ENCODE peak calls at places on chromosomes 4 and X, in six cellular contexts. O, Q, L, U, K and Z are unnamed samples.

GRCh38 chr4:78775278-78776030 is 696 bp upstream of the BMP2K start:
- DNase-seq in K (peak; percentile 62), L (peak; percentile 81), Q (peak; percentile 80), O (peak; percentile 90), U (peak; percentile 79), Z (peak; percentile 90)

GRCh38 chrX:108225456-108225730 is 133.8 kb downstream of the ATG4A start:
- DNase-seq in U (peak; percentile 37), O (no peak), K (no peak), Q (peak; percentile 62), L (no peak), Z (no peak)

GRCh38 chrX:9668537-9668936 is 97.1 kb downstream of the GPR143 start:
- DNase-seq in L (no peak), K (no peak), U (no peak), Q (peak; percentile 91), O (no peak), Z (peak; percentile 35)

GRCh38 chrX:6558979-6559378 is 24.1 kb upstream of the VCX3A start:
- DNase-seq in U (no peak), O (no peak), K (no peak), Q (no peak), L (no peak), Z (no peak)

GRCh38 chr4:186813377-186814068 is 89.9 kb upstream of the FAT1 start:
- DNase-seq in L (no peak), O (no peak), Q (no peak), K (no peak), U (no peak), Z (no peak)

GRCh38 chrX:153972368-153973126 is at the start of gene TMEM187:
- DNase-seq in U (peak; percentile 82), L (peak; percentile 75), O (peak; percentile 93), K (peak; percentile 78), Q (peak; percentile 82), Z (peak; percentile 89)

GRCh38 chrX:10176121-10177003 is 19.6 kb downstream of the CLCN4 start:
- DNase-seq in U (peak; percentile 63), O (no peak), Q (no peak), L (no peak), K (no peak), Z (no peak)

GRCh38 chr4:16916719-16917337 is 18.4 kb upstream of the LDB2 start:
- DNase-seq in O (peak; percentile 67), Q (no peak), L (no peak), U (peak; percentile 67), K (peak; percentile 40), Z (peak; percentile 73)

GRCh38 chr4:141131738-141132688 is 1.3 kb downstream of the RNF150 start:
- DNase-seq in L (no peak), O (peak; percentile 15), U (no peak), Q (peak; percentile 44), K (no peak), Z (peak; percentile 18)

GRCh38 chrX:148871422-148872152 is 371.2 kb downstream of the AFF2 start:
- DNase-seq in Q (peak; percentile 95), U (peak; percentile 53), L (peak; percentile 54), K (no peak), O (no peak), Z (peak; percentile 78)

GRCh38 chrX:48966796-48967579 is 4.7 kb downstream of the KCND1 start:
- DNase-seq in K (no peak), O (no peak), U (no peak), Q (peak; percentile 58), L (no peak), Z (peak; percentile 26)

GRCh38 chr4:147610666-147611065 is 6.5 kb upstream of the TMEM184C start:
- DNase-seq in L (peak; percentile 72), K (no peak), U (no peak), Q (no peak), O (no peak), Z (no peak)

GRCh38 chrX:115459883-115460564 is 101.0 kb upstream of the PLS3 start:
- DNase-seq in O (no peak), L (no peak), U (peak; percentile 4), K (no peak), Q (peak; percentile 52), Z (peak; percentile 60)

GRCh38 chr4:89724716-89725115 is 112.2 kb downstream of the SNCA start:
- DNase-seq in Q (peak; percentile 85), U (peak; percentile 76), K (no peak), O (no peak), L (peak; percentile 73), Z (peak; percentile 11)

GRCh38 chr4:87498446-87498900 is 30.7 kb downstream of the SPARCL1 start:
- DNase-seq in K (no peak), Q (peak; percentile 43), O (no peak), L (peak; percentile 52), U (no peak), Z (peak; percentile 34)

GRCh38 chr4:81723927-81724587 is 252.3 kb upstream of the RASGEF1B start:
- DNase-seq in K (no peak), L (no peak), U (peak; percentile 14), O (peak; percentile 36), Q (no peak), Z (peak; percentile 15)

GRCh38 chr4:153822316-153822715 is 33.4 kb upstream of the SFRP2 start:
- DNase-seq in U (peak; percentile 52), Q (no peak), K (no peak), O (no peak), L (peak; percentile 15), Z (peak; percentile 63)

GRCh38 chrX:81890476-81890875 is 688.6 kb downstream of the SH3BGRL start:
- DNase-seq in O (no peak), L (no peak), U (no peak), K (no peak), Q (no peak), Z (no peak)

GRCh38 chr4:48138936-48139335 is 4.9 kb upstream of the TXK start:
- DNase-seq in O (no peak), Q (no peak), K (no peak), U (no peak), L (no peak), Z (no peak)
- H3K4me3 ChIP-seq in O (no peak overlapping the region), Q (no peak overlapping the region), K (no peak overlapping the region), U (no peak overlapping the region), L (no peak overlapping the region), Z (no peak overlapping the region)

GRCh38 chr4:54228064-54228527 is 997 bp upstream of the PDGFRA start:
- DNase-seq in O (peak; percentile 77), K (no peak), U (peak; percentile 72), L (peak; percentile 88), Q (peak; percentile 68), Z (peak; percentile 94)

GRCh38 chr4:54224960-54225670 is 4.0 kb upstream of the PDGFRA start:
- DNase-seq in K (no peak), U (no peak), Q (no peak), O (no peak), L (no peak), Z (no peak)

GRCh38 chr4:54227261-54228063 is 1.6 kb upstream of the PDGFRA start:
- DNase-seq in O (peak; percentile 33), Q (peak; percentile 75), U (peak; percentile 50), K (no peak), L (peak; percentile 73), Z (peak; percentile 70)

GRCh38 chr4:54226399-54227260 is 2.5 kb upstream of the PDGFRA start:
- DNase-seq in Q (peak; percentile 75), U (no peak), K (no peak), O (peak; percentile 27), L (peak; percentile 94), Z (peak; percentile 75)

DNA sequence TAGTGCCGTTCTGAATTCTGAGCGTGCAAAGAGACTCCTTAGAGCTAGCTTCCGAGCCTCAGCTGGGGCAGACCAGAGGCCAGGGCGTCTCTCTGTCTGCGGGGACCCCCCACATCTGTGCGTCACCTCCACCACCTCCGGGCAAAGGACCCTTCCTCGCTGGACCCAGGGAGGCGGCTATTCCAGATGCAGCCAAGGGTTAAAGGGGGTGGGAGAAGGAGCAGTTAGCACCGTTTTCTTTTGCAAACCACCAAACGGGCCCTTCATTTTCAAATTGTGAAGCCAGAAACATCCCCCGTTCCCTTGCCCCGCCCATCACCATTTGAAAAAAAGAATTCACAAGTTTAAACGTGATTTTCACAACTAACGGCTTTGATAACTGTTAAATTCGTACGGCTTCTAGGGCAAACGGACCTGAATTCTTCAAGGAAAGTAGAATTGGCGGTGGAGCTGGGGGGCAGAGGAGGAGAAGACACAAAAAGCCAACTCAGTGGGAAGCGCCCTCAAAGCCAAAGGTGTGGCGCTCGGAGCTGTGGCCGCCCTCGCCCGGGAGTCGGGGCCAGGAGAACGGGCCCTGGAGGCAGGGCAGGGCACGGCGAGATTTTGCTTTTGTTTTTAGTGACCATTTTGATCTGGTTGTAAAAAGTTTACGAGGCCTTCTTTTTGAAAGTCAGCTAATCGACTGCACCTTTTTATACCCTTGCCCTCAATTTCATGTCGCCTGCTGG is 3.3 kb upstream of the PDGFRA start:
- DNase-seq in K (no peak), U (no peak), O (peak; percentile 28), Q (no peak), L (no peak), Z (no peak)
- TF ChIP-seq CTCF in K (no peak), U (no peak), O (no peak), Q (no peak), L (no peak), Z (no peak)

DNA sequence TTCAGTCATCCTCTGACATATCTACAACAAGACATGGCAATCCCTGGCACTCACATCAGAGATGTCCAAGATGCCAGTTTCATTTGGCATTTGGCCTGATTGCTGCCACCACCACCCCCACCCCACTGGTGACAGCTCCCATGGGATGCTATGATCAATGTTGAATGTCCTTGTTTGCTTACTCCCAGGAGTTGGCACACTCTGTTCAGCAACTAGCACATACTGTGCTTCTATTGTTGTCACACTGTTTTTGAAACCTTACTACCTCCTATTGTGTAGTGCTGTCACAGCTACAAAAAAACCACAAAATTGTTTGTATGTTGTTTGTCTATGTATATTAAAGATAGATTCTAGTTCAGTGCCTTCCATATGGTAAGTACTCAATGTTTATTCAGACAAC is 101.3 kb downstream of the AWAT2 start:
- DNase-seq in U (no peak), K (no peak), L (no peak), Q (no peak), O (no peak), Z (no peak)
- H3K4me3 ChIP-seq in U (no peak overlapping the region), K (no peak overlapping the region), L (no peak overlapping the region), Q (no peak overlapping the region), O (no peak overlapping the region), Z (no peak overlapping the region)

DNA sequence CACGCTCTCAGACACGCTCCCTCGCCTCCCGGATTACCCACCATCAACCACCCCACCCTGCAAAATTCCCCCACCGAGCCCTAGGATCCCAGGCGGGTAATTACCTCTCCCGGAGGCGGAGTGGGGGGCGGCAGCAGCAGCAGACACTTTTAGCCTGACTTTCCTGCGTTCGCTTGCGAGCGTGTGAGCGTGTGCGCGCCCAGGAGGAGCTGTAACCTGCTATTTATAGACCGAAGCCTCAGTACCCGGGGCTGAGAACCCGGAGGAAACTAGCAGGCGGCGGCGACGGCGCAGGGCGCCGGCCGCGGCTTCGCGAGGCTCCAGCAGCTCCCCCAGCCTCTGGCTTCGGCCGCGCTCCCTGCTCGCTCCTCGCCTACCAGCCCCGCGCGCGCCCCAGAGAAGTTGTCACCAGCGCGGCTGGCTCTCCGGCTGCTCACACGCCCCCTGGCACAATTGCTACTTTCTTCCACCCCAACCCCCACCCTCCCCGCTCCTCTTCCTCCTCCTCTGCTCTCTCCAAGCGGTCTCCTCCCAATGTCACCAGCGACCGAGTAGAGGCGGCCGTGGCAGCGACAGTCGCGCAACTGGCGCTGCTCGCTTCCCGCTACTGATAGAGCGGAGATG is at the start of gene INPP4B:
- DNase-seq in U (peak; percentile 63), Q (peak; percentile 76), O (peak; percentile 23), K (no peak), L (peak; percentile 44), Z (peak; percentile 58)
- TF ChIP-seq CTCF in U (no peak), Q (no peak), O (no peak), K (no peak), L (no peak), Z (no peak)

GRCh38 chr4:76585270-76585669 is 150.2 kb downstream of the SHROOM3 start:
- DNase-seq in Q (peak; percentile 98), K (no peak), L (no peak), O (no peak), U (no peak), Z (peak; percentile 44)
- H3K4me3 ChIP-seq in Q (no peak overlapping the region), K (no peak overlapping the region), L (no peak overlapping the region), O (peak overlapping the region; percentile 49), U (no peak overlapping the region), Z (no peak overlapping the region)